ENCODE peak calls at places on chromosome 1, in five cellular contexts. F, D, W, U and T are unnamed samples.
A peak's percentile ranks its signal among the peaks of the same experiment; 100 is the strongest.

GRCh38 chr1:40315239-40315794 is 1.8 kb downstream of the COL9A2 start:
- DNase-seq in F (peak; percentile 79), D (peak; percentile 79), W (peak; percentile 27), U (peak; percentile 84), T (peak; percentile 84)

GRCh38 chr1:204025917-204026709 is 46.8 kb upstream of the SOX13 start:
- DNase-seq in D (no peak), F (no peak), U (no peak), W (no peak), T (no peak)

GRCh38 chr1:78073441-78073840 is 27.7 kb downstream of the GIPC2 start:
- DNase-seq in D (no peak), W (no peak), U (no peak), F (no peak), T (no peak)

GRCh38 chr1:84406209-84406917 is 8.1 kb downstream of the DNASE2B start:
- DNase-seq in U (peak; percentile 13), D (no peak), W (peak; percentile 67), F (no peak), T (no peak)

GRCh38 chr1:92747735-92748134 is 37.2 kb downstream of the EVI5 start:
- DNase-seq in W (no peak), U (peak; percentile 54), F (peak; percentile 12), D (no peak), T (no peak)

GRCh38 chr1:24717867-24718650 is 27.2 kb upstream of the CLIC4 start:
- DNase-seq in D (no peak), U (no peak), W (no peak), F (no peak), T (no peak)

GRCh38 chr1:204263240-204263848 is 49.6 kb upstream of the GOLT1A start:
- DNase-seq in W (no peak), F (no peak), D (no peak), U (no peak), T (no peak)

GRCh38 chr1:183652547-183653467 is at the start of gene APOBEC4:
- DNase-seq in U (no peak), F (no peak), D (no peak), W (no peak), T (no peak)

GRCh38 chr1:61184035-61184713 is 101.8 kb downstream of the NFIA start:
- DNase-seq in U (peak; percentile 87), W (peak; percentile 91), F (peak; percentile 95), D (peak; percentile 81), T (peak; percentile 93)

GRCh38 chr1:207459008-207459407 is 4.9 kb downstream of the CR2 start:
- DNase-seq in W (no peak), U (no peak), F (no peak), D (no peak), T (no peak)

GRCh38 chr1:228270032-228270431 is 62.2 kb downstream of the OBSCN start:
- DNase-seq in F (no peak), U (peak; percentile 11), W (no peak), D (no peak), T (no peak)

GRCh38 chr1:9429369-9429766 is 109.9 kb upstream of the SLC25A33 start:
- DNase-seq in F (no peak), U (no peak), D (no peak), W (no peak), T (no peak)

GRCh38 chr1:245516178-245516829 is 361.5 kb downstream of the KIF26B start:
- DNase-seq in F (no peak), U (peak; percentile 26), D (peak; percentile 29), W (no peak), T (no peak)

GRCh38 chr1:153697873-153698647 is 19.6 kb downstream of the NPR1 start:
- DNase-seq in D (no peak), W (peak; percentile 91), U (no peak), F (peak; percentile 81), T (peak; percentile 89)

GRCh38 chr1:168386949-168387586 is 106.4 kb downstream of the TBX19 start:
- DNase-seq in U (no peak), W (peak; percentile 58), F (peak; percentile 10), D (no peak), T (peak; percentile 27)

GRCh38 chr1:7048395-7048794 is 263.1 kb downstream of the CAMTA1 start:
- DNase-seq in W (no peak), D (no peak), F (no peak), U (no peak), T (no peak)

GRCh38 chr1:181117648-181118449 is 29.3 kb downstream of the IER5 start:
- DNase-seq in D (no peak), F (no peak), U (no peak), W (peak; percentile 93), T (no peak)

GRCh38 chr1:190754769-190755168 is 277.1 kb upstream of the BRINP3 start:
- DNase-seq in F (no peak), U (no peak), D (peak; percentile 49), W (peak; percentile 70), T (no peak)

GRCh38 chr1:113455374-113455773 is 65.1 kb downstream of the MAGI3 start:
- DNase-seq in W (no peak), U (no peak), F (no peak), D (no peak), T (no peak)

GRCh38 chr1:153288634-153289275 is 24.0 kb downstream of the PGLYRP3 start:
- DNase-seq in D (no peak), F (no peak), W (no peak), U (no peak), T (no peak)

GRCh38 chr1:242467556-242468145 is 56.8 kb downstream of the PLD5 start:
- DNase-seq in F (peak; percentile 48), D (peak; percentile 37), W (peak; percentile 25), U (peak; percentile 43), T (peak; percentile 56)

GRCh38 chr1:209850342-209850979 is 22.7 kb downstream of the UTP25 start:
- DNase-seq in U (peak; percentile 78), D (no peak), W (no peak), F (peak; percentile 28), T (peak; percentile 65)

GRCh38 chr1:162292422-162292849 is 84.2 kb downstream of the SPATA46 start:
- DNase-seq in F (no peak), W (peak; percentile 69), D (no peak), U (no peak), T (no peak)

GRCh38 chr1:14334336-14335176 is 263.9 kb upstream of the KAZN start:
- DNase-seq in U (no peak), D (no peak), W (no peak), F (no peak), T (no peak)

GRCh38 chr1:28580706-28581530 is 11.1 kb upstream of the RAB42 start:
- DNase-seq in F (no peak), D (no peak), W (no peak), U (peak; percentile 49), T (peak; percentile 71)

GRCh38 chr1:50603274-50604271 is 180.3 kb upstream of the DMRTA2 start:
- DNase-seq in W (peak; percentile 23), D (peak; percentile 9), F (no peak), U (peak; percentile 52), T (no peak)